ENCODE peak calls at places on chromosomes 12 and 14, in five cellular contexts. Z is activated T-cell treated with anti-CD3 and anti-CD28 coated beads for 1 hour, K is H4, U is tibial artery, E is GM03348. B is an unnamed sample.

GRCh38 chr12:119012179-119012578 is 30.8 kb downstream of the SRRM4 start:
- DNase-seq in Z (no peak), K (no peak), E (no peak), U (no peak), B (no peak)

GRCh38 chr14:61870163-61870562 is 107.9 kb downstream of the SNAPC1 start:
- DNase-seq in K (no peak), U (no peak), Z (no peak), E (no peak), B (no peak)

GRCh38 chr12:82517027-82517426 is 158.7 kb downstream of the METTL25 start:
- DNase-seq in E (peak), Z (no peak), K (peak), U (no peak), B (no peak)

GRCh38 chr12:25107920-25108319 is 87.0 kb downstream of the DNAI7 start:
- DNase-seq in Z (no peak), U (no peak), K (no peak), E (no peak), B (no peak)

GRCh38 chr12:71144682-71145081 is 13.1 kb downstream of the TSPAN8 start:
- DNase-seq in E (no peak), Z (no peak), K (no peak), U (no peak), B (no peak)

GRCh38 chr12:26047401-26048226 is 77.2 kb downstream of the BHLHE41 start:
- DNase-seq in K (no peak), Z (no peak), U (no peak), E (no peak), B (no peak)

GRCh38 chr14:24246765-24247212 is 4.4 kb upstream of the TINF2 start:
- DNase-seq in U (peak), E (no peak), K (no peak), Z (no peak), B (no peak)

GRCh38 chr14:23636317-23637211 is at the start of gene DHRS2:
- DNase-seq in Z (no peak), E (no peak), U (no peak), K (no peak), B (no peak)

GRCh38 chr12:30416631-30417030 is 279.0 kb downstream of the IPO8 start:
- DNase-seq in K (no peak), Z (no peak), E (no peak), U (no peak), B (no peak)

GRCh38 chr14:60510976-60511599 is 2.1 kb downstream of the SIX6 start:
- DNase-seq in E (no peak), Z (no peak), U (no peak), K (no peak), B (no peak)

GRCh38 chr14:96587823-96588385 is 85.7 kb downstream of the PAPOLA start:
- DNase-seq in K (no peak), U (no peak), Z (no peak), E (no peak), B (no peak)

GRCh38 chr12:8823565-8824300 is 1.3 kb downstream of the A2ML1 start:
- DNase-seq in K (no peak), U (no peak), Z (no peak), E (no peak), B (peak)

GRCh38 chr14:54686219-54686870 is 119.4 kb downstream of the SAMD4A start:
- DNase-seq in Z (no peak), E (peak), U (peak), K (peak), B (peak)

GRCh38 chr12:123389560-123390351 is 5.8 kb downstream of the KMT5A start:
- DNase-seq in K (no peak), U (peak), Z (no peak), E (peak), B (peak)

GRCh38 chr12:106126441-106127288 is 12.1 kb downstream of the NUAK1 start:
- DNase-seq in U (no peak), K (peak), Z (no peak), E (no peak), B (peak)

GRCh38 chr14:100776681-100777365 is 49.1 kb upstream of the MEG3 start:
- DNase-seq in E (no peak), Z (no peak), K (no peak), U (peak), B (no peak)

GRCh38 chr14:100486025-100486828 is 101.0 kb downstream of the BEGAIN start:
- DNase-seq in K (peak), E (peak), U (no peak), Z (peak), B (peak)

GRCh38 chr14:86652512-86652911 is 1122.6 kb downstream of the FLRT2 start:
- DNase-seq in E (no peak), K (no peak), Z (no peak), U (no peak), B (no peak)

GRCh38 chr14:73717247-73717646 is 3.1 kb upstream of the PNMA1 start:
- DNase-seq in U (no peak), Z (no peak), K (no peak), E (no peak), B (no peak)

GRCh38 chr14:72743626-72744025 is 150.3 kb downstream of the DPF3 start:
- DNase-seq in U (no peak), Z (no peak), K (no peak), E (peak), B (no peak)

GRCh38 chr14:89394920-89395319 is 22.1 kb downstream of the FOXN3 start:
- DNase-seq in E (no peak), Z (no peak), U (no peak), K (no peak), B (no peak)

GRCh38 chr14:70652871-70653270 is 11.2 kb downstream of the TTC9 start:
- DNase-seq in Z (no peak), E (no peak), U (no peak), K (no peak), B (no peak)

GRCh38 chr12:30643366-30643765 is 52.3 kb downstream of the IPO8 start:
- DNase-seq in U (no peak), E (no peak), K (no peak), Z (no peak), B (no peak)

GRCh38 chr14:97723834-97724770 is 926.9 kb downstream of the VRK1 start:
- DNase-seq in E (no peak), K (no peak), Z (no peak), U (no peak), B (no peak)

GRCh38 chr12:66144796-66145754 is 14.5 kb upstream of the LLPH start:
- DNase-seq in Z (no peak), K (peak), U (no peak), E (peak), B (peak)